ENCODE peak calls at places on chromosomes 16 and 17, in six cellular contexts. K is GM23248, N is GM23338, E is neural progenitor cell, O is MM.1S, Q is SK-N-SH. V is an unnamed sample. For H3F3A, the result is how much of the 10 kb centered on the place peaks cover.

GRCh38 chr16:24950275-24950674 is 64.9 kb downstream of the ARHGAP17 start:
- DNase-seq in Q (no peak), O (no peak), N (no peak), K (peak), E (no peak), V (peak)

GRCh38 chr17:73058022-73058421 is 34.5 kb downstream of the SLC39A11 start:
- DNase-seq in K (no peak), Q (no peak), O (no peak), E (no peak), N (no peak), V (peak)

GRCh38 chr17:14149751-14150150 is 80.4 kb downstream of the COX10 start:
- DNase-seq in K (no peak), N (no peak), Q (no peak), O (no peak), E (no peak), V (peak)

GRCh38 chr17:32285286-32285685 is 19.7 kb downstream of the RHBDL3 start:
- DNase-seq in E (no peak), N (no peak), K (no peak), O (no peak), Q (no peak), V (no peak)

GRCh38 chr16:12515346-12515745 is 288.3 kb downstream of the CPPED1 start:
- DNase-seq in K (no peak), Q (no peak), E (no peak), O (no peak), N (no peak), V (no peak)

GRCh38 chr16:84454611-84455010 is 49.8 kb downstream of the MEAK7 start:
- DNase-seq in E (no peak), N (no peak), Q (no peak), K (no peak), O (no peak), V (no peak)

GRCh38 chr17:35947156-35947585 is 3.7 kb upstream of the LYZL6 start:
- DNase-seq in K (peak), Q (peak), N (peak), O (peak), E (peak), V (peak)

GRCh38 chr16:31214705-31215286 is 877 bp downstream of the TRIM72 start:
- DNase-seq in E (peak), N (peak), Q (peak), O (no peak), K (peak), V (no peak)

GRCh38 chr17:80361495-80362220 is 53.3 kb upstream of the ENDOV start:
- DNase-seq in K (peak), E (peak), N (peak), O (no peak), Q (peak), V (peak)

GRCh38 chr17:72602517-72603345 is 481.9 kb downstream of the SOX9 start:
- DNase-seq in K (peak), O (peak), E (peak), Q (no peak), N (peak), V (peak)

GRCh38 chr17:53574038-53574437 is 248.7 kb upstream of the KIF2B start:
- DNase-seq in O (no peak), E (no peak), Q (no peak), N (no peak), K (no peak), V (no peak)

GRCh38 chr16:54342001-54342776 is 55.6 kb upstream of the IRX3 start:
- DNase-seq in K (peak), Q (no peak), O (no peak), N (no peak), E (no peak), V (no peak)

GRCh38 chr16:85350973-85351372 is 238.7 kb upstream of the CIBAR2 start:
- DNase-seq in N (no peak), O (no peak), E (no peak), Q (peak), K (peak), V (peak)

GRCh38 chr17:28712037-28712704 is 483 bp upstream of the PROCA1 start:
- DNase-seq in O (no peak), K (no peak), Q (no peak), E (peak), N (peak), V (no peak)

GRCh38 chr17:332558-333322 is 19.9 kb downstream of the RPH3AL start:
- DNase-seq in K (peak), O (no peak), Q (no peak), E (no peak), N (no peak), V (no peak)

DNA sequence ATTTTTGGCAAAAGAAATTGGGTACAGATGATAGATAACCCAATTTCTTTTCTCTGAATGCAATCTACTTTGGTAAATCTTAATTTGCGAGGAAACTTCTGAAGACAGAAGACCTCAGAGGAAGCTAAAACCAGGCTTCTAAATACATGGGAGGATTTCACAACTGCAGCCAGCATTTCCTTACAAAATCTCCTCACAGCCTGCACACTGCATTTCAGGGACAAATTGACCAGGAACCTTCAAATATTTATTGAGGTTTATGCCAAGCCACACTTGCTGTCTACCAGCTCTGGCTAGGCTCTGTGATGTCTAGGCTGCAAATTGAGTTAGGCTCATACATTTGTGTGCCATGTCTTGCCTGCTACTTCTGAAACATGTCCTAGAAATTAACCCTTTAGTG is 167.3 kb upstream of the CDH5 start:
- DNase-seq in O (no peak), Q (no peak), K (peak), N (no peak), E (no peak), V (no peak)
- TF ChIP-seq EZH2phosphoT487 in O (no peak), Q (no peak), K (no peak), N (no peak), E (no peak), V (no peak)

GRCh38 chr16:86580063-86580797 is 1.9 kb downstream of the FOXL1 start:
- DNase-seq in O (no peak), K (peak), N (no peak), Q (no peak), E (no peak), V (no peak)
- H3K4me3 ChIP-seq in O (no peak), K (peak), N (peak), Q (no peak), E (no peak), V (no peak)

DNA sequence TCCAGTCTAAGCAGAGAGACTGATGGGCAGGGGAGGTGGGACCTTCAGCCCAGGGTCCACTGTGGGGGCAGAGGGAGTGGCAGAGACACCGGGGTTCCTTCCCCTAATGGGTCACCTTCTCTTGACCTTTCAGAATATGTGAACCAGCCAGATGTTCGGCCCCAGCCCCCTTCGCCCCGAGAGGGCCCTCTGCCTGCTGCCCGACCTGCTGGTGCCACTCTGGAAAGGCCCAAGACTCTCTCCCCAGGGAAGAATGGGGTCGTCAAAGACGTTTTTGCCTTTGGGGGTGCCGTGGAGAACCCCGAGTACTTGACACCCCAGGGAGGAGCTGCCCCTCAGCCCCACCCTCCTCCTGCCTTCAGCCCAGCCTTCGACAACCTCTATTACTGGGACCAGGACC is 2.8 kb downstream of the MIEN1 start:
- DNase-seq in E (no peak), N (no peak), K (no peak), Q (no peak), O (no peak), V (no peak)
- H3F3A ChIP-seq in E (under half), N (under half), K (under half), Q (under half), O (under half), V (under half)

DNA sequence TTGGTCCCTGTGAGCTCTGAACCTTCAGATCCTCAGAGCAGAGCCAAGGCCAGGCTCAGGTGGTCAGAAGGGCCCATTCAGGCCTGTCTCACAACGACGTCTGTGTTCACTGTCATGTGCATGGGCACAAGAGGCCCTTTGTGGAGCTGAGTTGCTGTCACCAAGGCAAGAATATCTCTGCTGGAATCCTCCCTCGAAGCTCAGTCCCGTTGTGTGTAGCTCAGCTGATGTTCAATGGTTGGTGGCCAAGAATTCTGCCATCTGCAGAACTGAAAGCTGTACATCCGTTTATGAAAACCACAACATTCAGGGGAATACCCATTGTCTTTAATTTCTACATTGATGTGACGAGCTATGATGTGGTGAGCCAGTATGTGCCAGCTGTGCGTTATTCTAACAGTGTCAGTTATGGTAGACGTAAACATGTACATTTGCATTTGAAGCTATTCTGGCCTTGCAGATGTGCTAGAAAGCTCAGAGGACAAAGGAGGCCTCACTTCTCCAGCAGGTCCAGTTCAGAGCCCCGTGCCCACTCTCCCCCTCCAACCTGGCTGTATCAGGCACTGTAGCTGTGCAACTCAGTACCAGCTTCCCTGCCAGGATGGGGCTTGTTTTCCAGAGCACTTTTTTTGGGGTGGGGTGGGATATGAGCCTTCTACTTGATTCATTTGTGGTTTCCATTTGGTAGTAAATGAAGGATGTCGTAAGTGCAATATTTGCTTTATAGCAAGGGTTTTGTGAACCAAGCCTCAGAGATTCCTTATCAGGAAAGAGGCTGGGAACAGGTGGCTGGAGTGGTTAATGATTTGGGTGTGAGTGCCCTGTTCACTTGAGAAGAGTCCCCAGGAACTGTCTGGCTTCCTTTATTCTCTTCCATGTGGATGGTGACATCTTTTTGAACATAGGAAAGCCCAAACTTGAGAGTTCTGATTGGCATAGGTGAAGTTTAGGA is 56.1 kb downstream of the B9D1 start:
- DNase-seq in N (no peak), Q (no peak), E (no peak), K (no peak), O (peak), V (no peak)
- TF ChIP-seq EZH2phosphoT487 in N (no peak), Q (no peak), E (no peak), K (no peak), O (no peak), V (no peak)

DNA sequence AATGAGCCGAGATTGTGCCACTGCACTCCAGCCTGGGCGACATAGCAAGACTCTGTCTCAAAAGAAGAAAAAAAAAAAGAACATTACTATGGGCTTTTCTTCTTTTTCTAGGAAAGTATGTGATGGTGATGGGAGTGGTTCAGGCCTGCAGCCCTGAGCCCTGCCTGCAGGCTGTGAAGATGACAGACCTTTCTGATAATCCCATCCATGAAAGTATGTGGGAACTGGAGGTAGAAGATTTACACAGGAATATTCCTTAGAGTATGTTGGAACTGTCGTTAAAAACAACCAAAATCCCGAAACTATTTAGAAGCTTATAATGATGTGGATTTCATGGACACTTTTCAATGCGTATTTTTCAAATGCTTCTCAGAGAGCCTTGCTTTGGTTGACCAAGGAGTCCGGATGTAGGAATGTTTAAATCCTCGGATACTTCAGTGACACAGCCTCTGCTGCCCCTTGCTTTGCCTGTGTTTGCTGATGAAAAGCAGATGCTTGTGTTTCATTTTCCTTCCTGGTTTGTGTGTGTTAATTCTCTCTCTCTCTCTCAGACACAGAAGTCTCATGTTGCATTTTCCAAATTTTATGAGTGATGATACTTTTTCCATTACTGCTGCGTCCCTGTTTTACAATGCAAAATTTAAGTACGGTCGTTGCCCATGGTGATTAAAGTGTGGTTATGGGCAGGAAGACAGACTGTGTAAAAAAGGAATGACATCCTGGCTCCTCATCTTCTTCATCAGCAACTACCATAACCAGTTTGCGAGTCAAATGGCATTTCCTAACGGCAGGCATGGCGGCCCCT is 5.5 kb downstream of the RMI2 start:
- DNase-seq in K (peak), Q (peak), N (no peak), O (no peak), E (no peak), V (peak)
- H3K4me3 ChIP-seq in K (peak), Q (peak), N (no peak), O (no peak), E (no peak), V (no peak)

GRCh38 chr16:68792465-68793324 is 50.6 kb upstream of the TANGO6 start:
- DNase-seq in K (peak), E (no peak), Q (no peak), O (no peak), N (peak), V (peak)
- H3F3A ChIP-seq in K (under half), E (under half), Q (under half), O (under half), N (under half), V (under half)

DNA sequence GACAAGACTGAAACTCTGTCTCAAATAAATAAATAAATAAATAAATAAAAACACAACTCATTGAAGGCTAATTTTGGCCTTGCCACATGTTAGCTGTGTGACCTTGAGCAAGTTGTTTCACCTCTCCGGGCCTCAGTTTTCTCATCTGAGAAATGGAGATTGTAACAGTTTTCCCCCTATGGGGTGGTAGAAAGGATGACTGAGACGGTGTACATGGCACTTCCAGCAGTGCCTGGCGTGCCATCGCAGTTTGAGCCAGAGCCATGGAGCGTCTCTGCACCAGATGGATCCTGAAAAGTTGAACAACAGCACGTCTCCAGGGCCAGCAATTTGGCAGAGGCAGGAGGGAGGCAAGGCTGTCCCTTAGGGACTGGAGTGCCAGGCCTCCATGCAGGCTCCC is 19.6 kb downstream of the SOCS1 start:
- DNase-seq in O (no peak), N (no peak), Q (no peak), K (no peak), E (no peak), V (no peak)
- TF ChIP-seq EZH2phosphoT487 in O (no peak), N (no peak), Q (no peak), K (no peak), E (no peak), V (no peak)

GRCh38 chr17:5078106-5079028 is at the start of gene ZFP3:
- DNase-seq in N (peak), K (peak), E (peak), O (no peak), Q (peak), V (peak)
- H3K4me3 ChIP-seq in N (peak), K (peak), E (no peak), O (no peak), Q (peak), V (peak)

DNA sequence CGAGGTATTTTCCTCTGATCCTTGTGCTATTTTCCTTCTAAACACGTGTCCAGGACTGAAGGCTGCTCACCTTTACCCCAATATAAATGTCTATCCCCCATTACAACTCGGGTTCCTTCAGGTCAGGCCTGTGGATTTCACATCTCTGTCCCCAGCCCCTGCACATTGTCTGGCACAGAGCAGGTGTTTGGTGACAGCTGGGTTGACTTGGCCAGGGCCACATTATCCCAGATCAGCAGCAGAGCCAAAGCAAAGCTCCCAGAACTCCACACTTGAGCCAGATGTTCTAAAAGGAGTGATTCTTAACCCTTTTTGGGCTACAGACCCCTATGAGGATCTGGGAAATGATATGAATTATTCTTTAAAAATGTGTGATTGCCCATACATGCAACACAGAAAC is 18.0 kb upstream of the SPATA32 start:
- DNase-seq in N (no peak), O (no peak), Q (no peak), K (no peak), E (no peak), V (no peak)
- H3F3A ChIP-seq in N (under half), O (under half), Q (under half), K (under half), E (under half), V (under half)

GRCh38 chr16:90020260-90020837 is 1.1 kb upstream of the DBNDD1 start:
- DNase-seq in E (no peak), K (no peak), N (no peak), Q (no peak), O (no peak), V (no peak)

GRCh38 chr16:90016339-90016950 is 2.8 kb downstream of the DBNDD1 start:
- DNase-seq in N (no peak), K (no peak), O (no peak), Q (no peak), E (no peak), V (no peak)

GRCh38 chr16:90019201-90019542 is at the start of gene DBNDD1:
- DNase-seq in O (no peak), Q (no peak), K (no peak), N (no peak), E (no peak), V (no peak)

GRCh38 chr16:90019543-90020259 is 445 bp upstream of the DBNDD1 start:
- DNase-seq in N (peak), K (peak), O (peak), Q (peak), E (peak), V (peak)

DNA sequence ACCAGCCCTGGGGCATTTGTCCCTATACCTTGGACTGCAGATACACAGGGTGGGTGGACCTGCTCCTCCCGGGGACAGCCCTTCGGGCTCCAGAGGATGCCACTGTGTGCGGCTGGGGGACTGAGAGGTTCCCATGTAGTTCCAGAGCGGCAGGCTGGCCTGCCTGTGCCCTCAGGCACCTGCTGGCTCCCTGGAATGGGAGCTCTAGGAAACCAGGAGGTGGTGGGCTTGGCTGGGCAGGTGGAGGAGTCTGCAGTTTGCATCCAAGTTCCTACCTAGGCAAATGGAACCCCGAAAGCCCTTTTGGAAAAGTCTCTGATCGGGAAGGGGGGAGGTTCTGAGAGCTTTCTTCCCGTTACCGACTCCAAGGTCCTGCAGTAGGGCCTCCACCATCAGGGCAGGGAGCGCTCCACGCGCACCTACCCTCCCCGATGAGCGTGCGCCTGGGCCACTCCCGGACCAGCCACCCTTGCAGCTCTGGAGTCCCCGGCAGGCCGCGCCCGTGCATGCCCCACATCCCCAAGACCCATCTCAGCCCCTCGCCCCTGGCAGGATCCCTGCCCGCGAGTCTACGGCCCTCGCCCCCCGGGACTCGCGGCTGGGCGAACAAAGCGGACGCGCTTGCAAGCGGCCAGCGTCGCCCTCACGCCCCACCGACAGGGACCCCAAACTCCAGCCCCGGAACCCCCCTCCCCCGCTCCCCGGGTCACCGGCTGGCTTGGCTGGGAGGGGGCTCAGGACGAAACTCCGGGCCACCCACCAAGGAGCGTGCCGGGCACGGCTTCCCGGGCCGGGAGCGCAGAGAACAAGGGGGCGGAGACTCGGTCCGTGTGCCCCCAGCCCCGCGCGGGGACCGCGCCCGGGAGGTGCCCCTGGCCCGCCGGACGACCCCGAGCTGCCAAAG is 707 bp downstream of the DBNDD1 start:
- DNase-seq in E (peak), K (peak), O (no peak), Q (peak), N (peak), V (peak)
- TF ChIP-seq EZH2phosphoT487 in E (no peak), K (no peak), O (no peak), Q (no peak), N (no peak), V (no peak)